ENCODE peak calls at places on chromosomes 6 and 20, in seven cellular contexts. A is foreskin fibroblast, C is astrocyte, T is fibroblast of gingiva, D is BJ, J is neural crest cell, P is EH. G is an unnamed sample.
A peak's percentile ranks its signal among the peaks of the same experiment; 100 is the strongest.

GRCh38 chr20:57659131-57659788 is 39.0 kb upstream of the ZBP1 start:
- DNase-seq in C (no peak), P (no peak), A (no peak), T (no peak), J (no peak), D (no peak), G (no peak)

GRCh38 chr6:5537967-5538366 is 276.7 kb downstream of the FARS2 start:
- DNase-seq in D (peak; percentile 57), J (no peak), T (peak; percentile 82), P (peak; percentile 85), A (peak; percentile 53), C (peak; percentile 53), G (no peak)

GRCh38 chr6:131058236-131058635 is 4.8 kb downstream of the EPB41L2 start:
- DNase-seq in P (peak; percentile 27), J (no peak), A (no peak), D (no peak), T (peak; percentile 50), C (peak; percentile 58), G (no peak)

GRCh38 chr6:45609141-45609638 is 231.5 kb upstream of the SUPT3H start:
- DNase-seq in P (peak; percentile 95), J (no peak), T (peak; percentile 74), C (peak; percentile 96), A (peak; percentile 98), D (peak; percentile 92), G (peak; percentile 76)

GRCh38 chr6:2848851-2849250 is 7.2 kb upstream of the SERPINB1 start:
- DNase-seq in P (no peak), D (no peak), J (no peak), A (no peak), C (no peak), T (no peak), G (no peak)

GRCh38 chr6:148235446-148235845 is 107.2 kb upstream of the SASH1 start:
- DNase-seq in T (peak; percentile 12), A (peak; percentile 43), C (no peak), P (peak; percentile 25), D (no peak), J (no peak), G (no peak)

GRCh38 chr20:56088381-56088780 is 83.1 kb upstream of the CBLN4 start:
- DNase-seq in T (no peak), D (no peak), P (no peak), J (no peak), C (no peak), A (no peak), G (no peak)

GRCh38 chr6:111854683-111855082 is 18.6 kb downstream of the FYN start:
- DNase-seq in J (no peak), A (no peak), C (no peak), T (no peak), D (no peak), P (no peak), G (no peak)

GRCh38 chr6:139832906-139833305 is 458.5 kb upstream of the CITED2 start:
- DNase-seq in C (no peak), A (no peak), T (no peak), D (no peak), P (no peak), J (no peak), G (no peak)